ENCODE peak calls at places on chromosomes 13 and 19, in six cellular contexts. R, K, O, G, M and S are unnamed samples.

GRCh38 chr19:52200044-52200443 is 10.2 kb downstream of the PPP2R1A start:
- DNase-seq in R (peak; percentile 78), K (no peak), O (peak; percentile 82), G (no peak), M (no peak), S (no peak)

GRCh38 chr19:46133101-46133627 is 8.7 kb upstream of the IGFL3 start:
- DNase-seq in R (peak; percentile 97), K (peak; percentile 83), O (peak; percentile 87), G (peak; percentile 53), M (peak; percentile 35), S (peak; percentile 88)

GRCh38 chr19:54354761-54355160 is 10.0 kb downstream of the LAIR1 start:
- DNase-seq in R (no peak), K (no peak), O (no peak), G (no peak), M (no peak), S (no peak)

GRCh38 chr19:27833031-27833430 is 1379.9 kb downstream of the UQCRFS1 start:
- DNase-seq in R (no peak), K (no peak), O (no peak), G (no peak), M (no peak), S (no peak)

GRCh38 chr13:89454736-89455135 is 1783.6 kb downstream of the SLITRK5 start:
- DNase-seq in R (no peak), K (no peak), O (no peak), G (no peak), M (no peak), S (no peak)

GRCh38 chr13:25902946-25903345 is 148.9 kb downstream of the SHISA2 start:
- DNase-seq in R (no peak), K (no peak), O (no peak), G (no peak), M (no peak), S (no peak)

GRCh38 chr19:5891938-5892771 is 11.4 kb downstream of the NDUFA11 start:
- DNase-seq in R (peak; percentile 35), K (peak; percentile 48), O (peak; percentile 60), G (no peak), M (peak; percentile 35), S (peak; percentile 61)

GRCh38 chr13:101144808-101145419 is 271.4 kb downstream of the NALCN start:
- DNase-seq in R (peak; percentile 71), K (peak; percentile 50), O (peak; percentile 57), G (no peak), M (peak; percentile 6), S (no peak)

GRCh38 chr13:43785681-43786471 is 896 bp downstream of the ENOX1 start:
- DNase-seq in R (peak; percentile 63), K (peak; percentile 41), O (peak; percentile 81), G (no peak), M (peak; percentile 73), S (peak; percentile 73)

GRCh38 chr19:7427944-7428343 is 60.9 kb downstream of the PEX11G start:
- DNase-seq in R (peak; percentile 72), K (no peak), O (peak; percentile 44), G (no peak), M (no peak), S (no peak)

GRCh38 chr13:112690242-112690943 is 555 bp downstream of the ATP11A start:
- DNase-seq in R (peak; percentile 44), K (no peak), O (peak; percentile 64), G (no peak), M (no peak), S (peak; percentile 47)

GRCh38 chr19:10114651-10115391 is 3.3 kb downstream of the P2RY11 start:
- DNase-seq in R (no peak), K (no peak), O (no peak), G (no peak), M (no peak), S (no peak)

GRCh38 chr13:36918246-36919060 is 1.6 kb downstream of the SMAD9 start:
- DNase-seq in R (peak; percentile 36), K (no peak), O (peak; percentile 54), G (no peak), M (no peak), S (no peak)

GRCh38 chr13:24183741-24184182 is 23.2 kb downstream of the SPATA13 start:
- DNase-seq in R (no peak), K (no peak), O (no peak), G (no peak), M (no peak), S (no peak)
- H2AFZ ChIP-seq in R (no peak overlapping the region), K (no peak overlapping the region), O (no peak overlapping the region), G (no peak overlapping the region), M (no peak overlapping the region), S (no peak overlapping the region)

GRCh38 chr19:57686727-57687126 is 5.0 kb downstream of the ZNF551 start:
- DNase-seq in R (no peak), K (no peak), O (no peak), G (no peak), M (no peak), S (no peak)

GRCh38 chr19:57682226-57682766 is 519 bp downstream of the ZNF551 start:
- DNase-seq in R (no peak), K (no peak), O (no peak), G (no peak), M (no peak), S (no peak)

GRCh38 chr19:57688011-57688763 is 6.4 kb downstream of the ZNF551 start:
- DNase-seq in R (no peak), K (no peak), O (no peak), G (no peak), M (peak; percentile 22), S (peak; percentile 3)

GRCh38 chr19:57689750-57690149 is 8.0 kb downstream of the ZNF551 start:
- DNase-seq in R (no peak), K (no peak), O (no peak), G (no peak), M (peak; percentile 51), S (peak; percentile 4)

GRCh38 chr19:57687363-57688010 is 5.7 kb downstream of the ZNF551 start:
- DNase-seq in R (no peak), K (no peak), O (no peak), G (no peak), M (no peak), S (no peak)
- H3K79me1 ChIP-seq in R (peaks cover 52% of the 10 kb centered on the region), K (peaks cover 25% of the 10 kb centered on the region), O (peaks cover 50% of the 10 kb centered on the region), G (peaks cover 24% of the 10 kb centered on the region), M (no peaks in the 10 kb centered on the region), S (peaks cover 26% of the 10 kb centered on the region)

DNA sequence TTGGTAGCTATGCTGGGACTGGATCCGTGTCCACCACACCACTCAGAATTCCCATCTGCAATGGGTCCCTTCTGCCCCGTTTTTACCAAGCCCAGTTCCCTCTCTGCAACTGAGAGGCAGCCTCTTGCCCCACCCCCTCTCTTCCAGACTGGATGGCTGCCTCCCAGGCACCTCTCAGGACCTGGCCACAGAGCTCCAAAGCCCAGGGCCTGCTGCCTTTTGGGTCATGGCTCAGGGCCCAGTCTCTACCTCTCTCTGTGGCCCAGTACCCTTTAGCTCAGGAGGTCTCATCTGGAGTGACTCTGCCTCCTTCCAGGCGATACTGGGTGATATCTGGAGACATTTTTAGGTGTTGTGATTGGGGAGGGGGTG is 10.3 kb upstream of the ZBTB7A start:
- DNase-seq in R (no peak), K (no peak), O (no peak), G (no peak), M (no peak), S (no peak)
- H2AFZ ChIP-seq in R (peak overlapping the region; percentile 18), K (no peak overlapping the region), O (peak overlapping the region; percentile 62), G (peak overlapping the region; percentile 77), M (no peak overlapping the region), S (no peak overlapping the region)

GRCh38 chr19:16609511-16609910 is 18.5 kb downstream of the MED26 start:
- DNase-seq in R (no peak), K (no peak), O (no peak), G (no peak), M (no peak), S (no peak)

GRCh38 chr19:16611121-16611520 is 16.9 kb downstream of the MED26 start:
- DNase-seq in R (no peak), K (no peak), O (no peak), G (no peak), M (peak; percentile 50), S (no peak)

GRCh38 chr19:16614941-16615340 is 13.1 kb downstream of the MED26 start:
- DNase-seq in R (no peak), K (no peak), O (no peak), G (no peak), M (peak; percentile 88), S (no peak)

GRCh38 chr19:16613841-16614240 is 14.2 kb downstream of the MED26 start:
- DNase-seq in R (no peak), K (no peak), O (no peak), G (no peak), M (peak; percentile 50), S (no peak)

GRCh38 chr19:16612631-16613030 is 15.4 kb downstream of the MED26 start:
- DNase-seq in R (no peak), K (no peak), O (peak; percentile 46), G (no peak), M (no peak), S (no peak)
- H3K79me1 ChIP-seq in R (peaks cover 92% of the 10 kb centered on the region), K (peaks cover 16% of the 10 kb centered on the region), O (peaks cover 13% of the 10 kb centered on the region), G (peaks cover 49% of the 10 kb centered on the region), M (peaks cover 3% of the 10 kb centered on the region), S (peaks cover 19% of the 10 kb centered on the region)

DNA sequence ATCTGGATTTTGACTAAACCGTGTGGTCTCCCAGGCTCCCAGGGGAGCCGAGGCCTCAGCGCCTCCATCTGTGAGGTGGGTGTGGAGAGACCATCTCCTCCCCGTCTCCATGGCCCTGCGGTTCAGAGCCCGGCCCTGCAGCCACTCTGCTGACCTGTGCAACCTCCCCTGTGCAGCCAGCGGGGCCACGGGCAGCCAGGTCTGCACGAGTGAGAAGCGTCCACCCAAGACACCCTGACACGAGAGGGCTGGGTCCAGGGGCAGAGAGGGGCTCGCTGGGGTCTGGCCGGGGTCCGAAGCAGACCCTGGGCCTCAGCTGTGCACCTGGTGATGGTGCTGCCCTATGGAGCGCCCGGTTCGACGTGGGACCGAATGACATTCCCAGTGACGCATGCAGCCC is 10.4 kb upstream of the CACTIN start:
- DNase-seq in R (no peak), K (no peak), O (no peak), G (no peak), M (no peak), S (no peak)
- H2AFZ ChIP-seq in R (no peak overlapping the region), K (no peak overlapping the region), O (no peak overlapping the region), G (no peak overlapping the region), M (no peak overlapping the region), S (no peak overlapping the region)

DNA sequence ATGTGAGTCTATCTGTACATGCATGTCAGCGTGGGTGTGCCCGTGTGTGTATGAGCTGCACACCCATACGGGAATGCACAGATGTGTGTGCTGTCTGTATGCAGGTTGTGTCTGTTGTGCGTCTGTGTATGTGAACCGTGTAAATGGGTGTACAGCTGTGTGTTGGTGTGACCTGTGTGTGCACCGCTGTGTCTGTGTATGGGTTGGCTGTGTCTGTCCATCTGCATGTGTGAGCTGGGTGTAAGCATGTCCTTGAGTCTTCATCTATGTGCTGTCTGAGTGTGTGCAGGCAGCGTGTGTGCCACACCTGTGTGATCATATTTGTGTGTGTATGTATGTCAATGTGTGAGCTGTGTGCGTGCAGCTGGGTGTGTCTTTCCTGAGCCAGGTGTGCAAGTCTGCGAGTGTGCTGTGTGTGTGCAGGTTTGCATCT is 1.6 kb downstream of the NOTCH3 start:
- DNase-seq in R (no peak), K (no peak), O (no peak), G (no peak), M (no peak), S (no peak)
- H3K79me1 ChIP-seq in R (peaks cover 46% of the 10 kb centered on the region), K (peaks cover 20% of the 10 kb centered on the region), O (no peaks in the 10 kb centered on the region), G (peaks cover 14% of the 10 kb centered on the region), M (peaks cover 6% of the 10 kb centered on the region), S (no peaks in the 10 kb centered on the region)